ENCODE peak calls at places on chromosome 1, in six cellular contexts. U is H9; M is neural crest cell; W is stimulated activated CD8-positive, alpha-beta memory T cell treated with anti-CD3 and anti-CD28 coated beads, Interleukin-7, amount 100 ng/mL, for 24 hours; N is CD8-positive, alpha-beta memory T cell; C is HTR-8/SVneo. G is an unnamed sample.

GRCh38 chr1:108610073-108610472 is 50.2 kb downstream of the EEIG2 start:
- DNase-seq in N (no peak), W (no peak), U (no peak), C (no peak), M (no peak), G (no peak)

GRCh38 chr1:69702085-69702484 is 134.4 kb downstream of the LRRC7 start:
- DNase-seq in M (no peak), W (no peak), U (no peak), C (no peak), N (no peak), G (no peak)

GRCh38 chr1:39501666-39502065 is 10.2 kb downstream of the BMP8A start:
- DNase-seq in W (no peak), M (no peak), U (no peak), N (no peak), C (no peak), G (no peak)

GRCh38 chr1:204841798-204842197 is 28.9 kb upstream of the NFASC start:
- DNase-seq in W (no peak), M (no peak), N (no peak), U (no peak), C (no peak), G (no peak)

GRCh38 chr1:87179851-87180519 is 148.7 kb upstream of the LMO4 start:
- DNase-seq in C (no peak), W (no peak), N (no peak), M (no peak), U (no peak), G (no peak)

GRCh38 chr1:173043253-173043652 is 7.5 kb downstream of the TNFSF18 start:
- DNase-seq in W (no peak), U (no peak), N (no peak), M (no peak), C (no peak), G (peak; percentile 14)

GRCh38 chr1:38541223-38541622 is 318.3 kb downstream of the RRAGC start:
- DNase-seq in M (no peak), N (no peak), C (no peak), U (no peak), W (no peak), G (no peak)

GRCh38 chr1:221667504-221667903 is 74.4 kb downstream of the DUSP10 start:
- DNase-seq in N (no peak), U (no peak), M (no peak), C (peak; percentile 21), W (no peak), G (peak; percentile 49)

GRCh38 chr1:91501527-91501859 is 842 bp downstream of the CDC7 start:
- DNase-seq in N (no peak), W (no peak), M (no peak), U (no peak), C (peak; percentile 11), G (no peak)

GRCh38 chr1:109239580-109240068 is 9.7 kb upstream of the CELSR2 start:
- DNase-seq in N (no peak), M (no peak), C (no peak), W (no peak), U (peak; percentile 89), G (no peak)

GRCh38 chr1:9836632-9836960 is 12.8 kb upstream of the CLSTN1 start:
- DNase-seq in N (no peak), C (no peak), U (peak; percentile 25), W (no peak), M (no peak), G (no peak)

GRCh38 chr1:243917177-243917862 is 67.3 kb upstream of the AKT3 start:
- DNase-seq in W (no peak), M (peak; percentile 28), N (peak; percentile 24), C (peak; percentile 79), U (peak; percentile 62), G (no peak)

GRCh38 chr1:151858030-151858746 is 4.7 kb upstream of the THEM5 start:
- DNase-seq in C (no peak), M (no peak), N (no peak), W (no peak), U (no peak), G (no peak)

GRCh38 chr1:230103341-230104173 is 36.5 kb downstream of the GALNT2 start:
- DNase-seq in U (no peak), C (no peak), M (no peak), W (no peak), N (no peak), G (no peak)

GRCh38 chr1:84570436-84571149 is 3.6 kb downstream of the CTBS start:
- DNase-seq in M (no peak), C (no peak), U (no peak), N (no peak), W (no peak), G (no peak)

GRCh38 chr1:111742938-111743549 is 3.8 kb upstream of the INKA2 start:
- DNase-seq in M (no peak), U (no peak), N (no peak), W (no peak), C (no peak), G (no peak)

GRCh38 chr1:48418742-48419141 is 53.3 kb downstream of the SPATA6 start:
- DNase-seq in W (no peak), U (no peak), C (no peak), N (no peak), M (no peak), G (no peak)

GRCh38 chr1:5751833-5752714 is 240.2 kb downstream of the NPHP4 start:
- DNase-seq in C (no peak), M (no peak), U (no peak), N (no peak), W (no peak), G (no peak)

GRCh38 chr1:101137144-101138126 is 99.4 kb upstream of the S1PR1 start:
- DNase-seq in M (no peak), N (no peak), W (no peak), C (no peak), U (no peak), G (no peak)

GRCh38 chr1:24386241-24386640 is 27.3 kb downstream of the STPG1 start:
- DNase-seq in N (no peak), W (no peak), M (no peak), C (no peak), U (no peak), G (no peak)

GRCh38 chr1:33927721-33928120 is 63.8 kb downstream of the HMGB4 start:
- DNase-seq in M (no peak), W (no peak), C (no peak), U (no peak), N (no peak), G (no peak)

GRCh38 chr1:71600023-71600422 is 519.2 kb upstream of the ZRANB2 start:
- DNase-seq in W (no peak), U (no peak), C (no peak), N (no peak), M (no peak), G (no peak)

GRCh38 chr1:224085421-224086108 is 28.3 kb upstream of the FBXO28 start:
- DNase-seq in N (no peak), U (no peak), C (no peak), M (no peak), W (no peak), G (no peak)

GRCh38 chr1:47992720-47993119 is 4.5 kb downstream of the TRABD2B start:
- DNase-seq in W (no peak), N (no peak), U (peak; percentile 31), M (no peak), C (no peak), G (no peak)

GRCh38 chr1:19307804-19308508 is 4.0 kb downstream of the AKR7A2 start:
- DNase-seq in C (no peak), U (no peak), M (no peak), W (no peak), N (no peak), G (no peak)